ENCODE peak calls at places on chromosomes 1 and 21, in ten cellular contexts. P, I, M, L, W, Z, D, S, U and Q are unnamed samples.

GRCh38 chr1:25572107-25572506 is 28.7 kb downstream of the LDLRAP1 start:
- DNase-seq in S (no peak), W (no peak), P (no peak), I (no peak), M (no peak), L (no peak), Z (no peak), U (no peak), D (no peak), Q (no peak)

GRCh38 chr1:174408142-174408541 is 39.6 kb upstream of the GPR52 start:
- DNase-seq in P (no peak), M (no peak), W (no peak), I (no peak), Z (no peak), U (no peak), L (no peak), S (no peak), D (no peak), Q (no peak)

GRCh38 chr1:92094595-92094994 is 14.4 kb downstream of the BTBD8 start:
- DNase-seq in L (no peak), P (no peak), W (no peak), U (no peak), D (no peak), I (no peak), S (no peak), Z (no peak), M (no peak), Q (no peak)

GRCh38 chr1:33872275-33872674 is 8.4 kb downstream of the HMGB4 start:
- DNase-seq in Z (no peak), S (no peak), I (no peak), D (no peak), M (no peak), U (no peak), L (no peak), P (no peak), W (no peak), Q (no peak)

GRCh38 chr1:181541458-181541857 is 58.1 kb downstream of the CACNA1E start:
- DNase-seq in W (no peak), P (no peak), Z (no peak), U (no peak), I (no peak), L (no peak), S (no peak), M (no peak), D (no peak), Q (no peak)

GRCh38 chr1:6507461-6507911 is 16.0 kb upstream of the PLEKHG5 start:
- DNase-seq in I (no peak), Z (no peak), L (peak; percentile 44), W (no peak), M (no peak), S (no peak), U (no peak), P (no peak), D (no peak), Q (no peak)

GRCh38 chr1:46183119-46183842 is 7.0 kb upstream of the P3R3URF start:
- DNase-seq in Z (no peak), L (peak; percentile 61), S (peak; percentile 75), P (peak; percentile 97), D (peak; percentile 76), I (peak; percentile 100), W (peak; percentile 89), M (peak; percentile 50), U (peak; percentile 70), Q (no peak)

GRCh38 chr1:217896490-217896889 is 265.3 kb downstream of the SPATA17 start:
- DNase-seq in P (no peak), D (no peak), U (no peak), M (no peak), Z (no peak), W (peak; percentile 80), L (no peak), I (peak; percentile 91), S (no peak), Q (no peak)

GRCh38 chr1:16015960-16016901 is 1.6 kb downstream of the HSPB7 start:
- DNase-seq in D (peak; percentile 57), M (peak; percentile 57), L (no peak), W (no peak), S (no peak), I (no peak), Z (no peak), P (no peak), U (no peak), Q (no peak)

GRCh38 chr1:207987164-207987563 is 76.2 kb upstream of the CD34 start:
- DNase-seq in U (no peak), P (no peak), Z (no peak), D (no peak), I (no peak), L (no peak), S (no peak), W (peak; percentile 70), M (no peak), Q (no peak)

GRCh38 chr1:40508375-40509341 is at the start of gene EXO5:
- DNase-seq in M (peak; percentile 76), W (peak; percentile 70), S (peak; percentile 48), I (peak; percentile 45), U (peak; percentile 91), Z (peak; percentile 71), P (peak; percentile 68), D (peak; percentile 11), L (peak; percentile 84), Q (peak; percentile 56)

GRCh38 chr1:168609133-168609715 is 32.8 kb downstream of the XCL1 start:
- DNase-seq in M (peak; percentile 74), U (no peak), Z (peak; percentile 72), P (no peak), I (peak; percentile 34), W (peak; percentile 69), D (peak; percentile 35), S (peak; percentile 68), L (peak; percentile 78), Q (no peak)

DNA sequence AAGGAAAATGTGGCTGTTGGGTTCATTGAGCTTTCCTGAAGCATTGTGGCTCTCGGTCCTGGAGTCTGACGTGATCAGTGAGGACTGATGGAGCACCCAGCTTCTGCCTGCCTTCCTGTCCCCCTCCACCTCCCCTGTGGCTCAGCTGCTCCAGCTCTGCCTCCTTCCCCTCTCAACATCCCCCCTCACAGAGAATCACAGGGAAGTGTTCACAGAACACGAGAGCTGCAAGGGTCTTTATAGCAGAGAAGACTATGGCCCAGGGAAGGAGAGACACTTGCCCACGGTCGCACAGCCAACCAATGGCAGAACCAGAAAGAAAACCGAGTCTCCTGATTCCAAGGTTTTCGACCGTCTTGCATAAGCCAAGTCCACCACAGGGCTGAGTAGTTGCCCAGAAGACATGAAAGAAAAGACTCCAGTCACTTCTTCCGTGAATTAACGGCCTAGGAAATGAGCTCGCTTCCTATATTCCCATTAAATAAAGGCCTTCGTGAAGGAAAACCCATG is 2.3 kb upstream of the MYOC start:
- DNase-seq in P (no peak), U (no peak), Z (no peak), W (no peak), I (no peak), S (no peak), L (no peak), D (no peak), M (no peak), Q (no peak)
- H3K4me3 ChIP-seq in P (no peak overlapping the region), U (peak overlapping the region; percentile 23), Z (no peak overlapping the region), W (no peak overlapping the region), I (no peak overlapping the region), S (no peak overlapping the region), L (no peak overlapping the region), D (peak overlapping the region; percentile 49), M (no peak overlapping the region), Q (no peak overlapping the region)

DNA sequence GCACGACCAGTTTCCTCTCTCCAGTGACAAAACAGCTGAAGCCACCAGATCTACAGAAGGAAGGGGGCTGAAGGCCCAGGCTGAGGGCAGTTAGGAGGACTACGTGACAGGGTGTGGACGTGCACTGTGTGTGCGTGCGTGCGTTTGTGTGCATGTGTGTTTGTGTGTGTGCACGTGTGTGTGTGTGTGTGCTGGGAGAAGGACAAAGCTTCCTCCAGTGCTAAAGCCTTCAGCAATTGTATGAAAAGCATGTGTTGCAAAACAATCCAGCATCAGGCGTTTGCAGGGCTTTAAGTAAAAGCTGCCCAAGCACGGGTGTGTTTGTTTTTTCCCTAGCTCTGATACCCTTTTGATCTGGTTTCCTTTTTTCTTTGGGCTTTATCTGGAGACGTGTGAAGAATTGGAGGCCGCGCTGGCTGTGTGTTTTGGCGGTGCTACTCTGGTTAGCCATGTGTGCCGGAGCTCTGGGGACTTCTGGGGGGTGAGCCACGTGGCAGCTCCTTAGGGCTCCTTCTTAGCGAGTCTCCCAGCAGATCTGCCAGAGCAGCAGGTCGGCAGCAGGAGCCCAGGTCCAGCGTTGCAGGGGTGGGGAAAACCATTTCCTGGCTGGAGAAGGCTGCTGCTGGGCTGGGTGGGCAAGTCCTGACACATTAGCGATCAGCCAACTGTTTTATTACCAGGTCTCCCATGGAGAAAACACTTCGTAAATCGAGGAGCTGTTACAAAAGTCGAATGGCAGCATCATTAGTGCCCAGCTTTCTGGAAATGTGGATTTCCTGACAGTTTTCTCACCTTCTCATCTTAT is 73.4 kb downstream of the UCK2 start:
- DNase-seq in Z (peak; percentile 44), L (peak; percentile 43), W (no peak), D (no peak), P (peak; percentile 64), I (no peak), U (no peak), S (no peak), M (no peak), Q (no peak)
- H3K27ac ChIP-seq in Z (no peak overlapping the region), L (no peak overlapping the region), W (peak overlapping the region; percentile 98), D (peak overlapping the region; percentile 99), P (no peak overlapping the region), I (no peak overlapping the region), U (peak overlapping the region; percentile 8), S (peak overlapping the region; percentile 86), M (no peak overlapping the region), Q (no peak overlapping the region)

DNA sequence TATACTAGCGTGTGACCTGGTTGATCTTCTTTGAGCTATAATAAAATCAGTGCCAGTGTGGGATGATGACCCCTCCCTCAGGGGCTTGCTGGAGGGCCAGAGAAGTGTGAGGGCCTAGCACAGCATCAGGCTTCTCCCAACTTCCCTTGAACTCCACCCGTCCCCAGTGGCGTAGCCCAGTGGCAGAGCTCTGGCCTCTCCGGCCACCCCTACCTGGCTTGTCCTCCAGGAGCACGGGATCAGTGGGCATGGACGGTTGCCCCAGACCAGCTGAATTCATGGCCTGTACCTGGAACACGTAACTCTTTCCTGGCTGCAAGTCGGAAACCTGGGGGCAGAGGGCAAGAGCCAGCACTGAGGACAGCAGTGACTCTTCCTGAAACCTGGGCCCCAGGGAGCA is 36.0 kb downstream of the MYOM3 start:
- DNase-seq in L (no peak), I (no peak), D (no peak), W (no peak), P (no peak), S (no peak), Z (no peak), U (peak; percentile 30), M (no peak), Q (no peak)
- H3K27me3 ChIP-seq in L (no peaks in the 10 kb centered on the region), I (no peaks in the 10 kb centered on the region), D (no peaks in the 10 kb centered on the region), W (peaks cover 4% of the 10 kb centered on the region), P (no peaks in the 10 kb centered on the region), S (no peaks in the 10 kb centered on the region), Z (no peaks in the 10 kb centered on the region), U (no peaks in the 10 kb centered on the region), M (no peaks in the 10 kb centered on the region), Q (no peaks in the 10 kb centered on the region)

GRCh38 chr21:35768187-35768586 is 292.1 kb downstream of the SETD4 start:
- DNase-seq in W (peak; percentile 9), M (no peak), S (no peak), P (no peak), D (no peak), I (no peak), Z (no peak), L (no peak), U (no peak), Q (no peak)

GRCh38 chr21:35764586-35764985 is 295.7 kb downstream of the SETD4 start:
- DNase-seq in I (no peak), P (no peak), U (no peak), D (no peak), L (no peak), W (no peak), S (no peak), M (no peak), Z (no peak), Q (no peak)

GRCh38 chr21:35764077-35764476 is 296.2 kb downstream of the SETD4 start:
- DNase-seq in S (no peak), U (no peak), L (no peak), D (no peak), P (no peak), Z (no peak), I (no peak), W (no peak), M (no peak), Q (no peak)
- H3K4me3 ChIP-seq in S (no peak overlapping the region), U (no peak overlapping the region), L (no peak overlapping the region), D (no peak overlapping the region), P (no peak overlapping the region), Z (no peak overlapping the region), I (no peak overlapping the region), W (no peak overlapping the region), M (no peak overlapping the region), Q (no peak overlapping the region)